ENCODE peak calls at places on chromosomes 6 and 20, in nine cellular contexts. One of them, this sample, is unnamed.

GRCh38 chr6:27474672-27475071 is 1.8 kb upstream of the ZNF184 start:
- DNase-seq in right lobe of liver: no peak
- DNase-seq in substantia nigra: no peak
- DNase-seq in tibial nerve: no peak
- DNase-seq in RWPE2: no peak
- DNase-seq in heart left ventricle: no peak
- DNase-seq in right cardiac atrium: no peak
- DNase-seq in mesendoderm: no peak
- DNase-seq in heart right ventricle: no peak
- DNase-seq in this sample: no peak

GRCh38 chr20:61451009-61451408 is 198.9 kb downstream of the CDH4 start:
- DNase-seq in tibial nerve: no peak
- DNase-seq in substantia nigra: no peak
- DNase-seq in right lobe of liver: no peak
- DNase-seq in RWPE2: peak
- DNase-seq in heart right ventricle: no peak
- DNase-seq in heart left ventricle: no peak
- DNase-seq in mesendoderm: no peak
- DNase-seq in right cardiac atrium: no peak
- DNase-seq in this sample: no peak

GRCh38 chr6:45411959-45412358 is 34.2 kb upstream of the SUPT3H start:
- DNase-seq in right cardiac atrium: no peak
- DNase-seq in mesendoderm: no peak
- DNase-seq in substantia nigra: no peak
- DNase-seq in RWPE2: no peak
- DNase-seq in right lobe of liver: no peak
- DNase-seq in tibial nerve: no peak
- DNase-seq in heart left ventricle: no peak
- DNase-seq in heart right ventricle: no peak
- DNase-seq in this sample: no peak

GRCh38 chr6:27777126-27777525 is 135.1 kb downstream of the OR2B2 start:
- DNase-seq in RWPE2: no peak
- DNase-seq in heart right ventricle: no peak
- DNase-seq in substantia nigra: no peak
- DNase-seq in mesendoderm: peak
- DNase-seq in tibial nerve: no peak
- DNase-seq in right lobe of liver: no peak
- DNase-seq in right cardiac atrium: no peak
- DNase-seq in heart left ventricle: no peak
- DNase-seq in this sample: no peak

GRCh38 chr6:136967874-136968752 is 46.0 kb downstream of the SLC35D3 start:
- DNase-seq in substantia nigra: peak
- DNase-seq in mesendoderm: peak
- DNase-seq in heart right ventricle: peak
- DNase-seq in right lobe of liver: peak
- DNase-seq in heart left ventricle: peak
- DNase-seq in right cardiac atrium: peak
- DNase-seq in tibial nerve: peak
- DNase-seq in RWPE2: no peak
- DNase-seq in this sample: peak

GRCh38 chr6:146962332-146962731 is 241.9 kb upstream of the STXBP5 start:
- DNase-seq in heart left ventricle: no peak
- DNase-seq in heart right ventricle: no peak
- DNase-seq in mesendoderm: no peak
- DNase-seq in RWPE2: no peak
- DNase-seq in substantia nigra: no peak
- DNase-seq in right lobe of liver: no peak
- DNase-seq in right cardiac atrium: no peak
- DNase-seq in tibial nerve: no peak
- DNase-seq in this sample: no peak

GRCh38 chr6:11407403-11407802 is 130.1 kb upstream of the TMEM170B start:
- DNase-seq in tibial nerve: no peak
- DNase-seq in right cardiac atrium: no peak
- DNase-seq in heart right ventricle: no peak
- DNase-seq in right lobe of liver: no peak
- DNase-seq in heart left ventricle: no peak
- DNase-seq in mesendoderm: no peak
- DNase-seq in substantia nigra: no peak
- DNase-seq in RWPE2: no peak
- DNase-seq in this sample: no peak

GRCh38 chr20:35490736-35491181 is 35.4 kb downstream of the CEP250 start:
- DNase-seq in mesendoderm: no peak
- DNase-seq in substantia nigra: no peak
- DNase-seq in right lobe of liver: no peak
- DNase-seq in heart right ventricle: no peak
- DNase-seq in tibial nerve: no peak
- DNase-seq in heart left ventricle: no peak
- DNase-seq in RWPE2: peak
- DNase-seq in right cardiac atrium: no peak
- DNase-seq in this sample: no peak

GRCh38 chr6:94862116-94862515 is 715.2 kb upstream of the MANEA start:
- DNase-seq in substantia nigra: no peak
- DNase-seq in RWPE2: no peak
- DNase-seq in right lobe of liver: no peak
- DNase-seq in heart left ventricle: no peak
- DNase-seq in mesendoderm: no peak
- DNase-seq in right cardiac atrium: no peak
- DNase-seq in tibial nerve: no peak
- DNase-seq in heart right ventricle: no peak
- DNase-seq in this sample: no peak

GRCh38 chr20:43749734-43750294 is 23.0 kb upstream of the GTSF1L start:
- DNase-seq in heart left ventricle: peak
- DNase-seq in right lobe of liver: peak
- DNase-seq in substantia nigra: peak
- DNase-seq in heart right ventricle: peak
- DNase-seq in RWPE2: peak
- DNase-seq in tibial nerve: peak
- DNase-seq in right cardiac atrium: peak
- DNase-seq in mesendoderm: peak
- DNase-seq in this sample: peak

GRCh38 chr6:157602521-157603288 is 220.3 kb upstream of the SNX9 start:
- DNase-seq in RWPE2: no peak
- DNase-seq in right cardiac atrium: no peak
- DNase-seq in tibial nerve: no peak
- DNase-seq in substantia nigra: no peak
- DNase-seq in mesendoderm: no peak
- DNase-seq in right lobe of liver: no peak
- DNase-seq in heart left ventricle: no peak
- DNase-seq in heart right ventricle: no peak
- DNase-seq in this sample: no peak

GRCh38 chr6:73391735-73392134 is 2.9 kb upstream of the DDX43 start:
- DNase-seq in substantia nigra: no peak
- DNase-seq in heart right ventricle: no peak
- DNase-seq in heart left ventricle: no peak
- DNase-seq in tibial nerve: no peak
- DNase-seq in right lobe of liver: no peak
- DNase-seq in mesendoderm: peak
- DNase-seq in RWPE2: no peak
- DNase-seq in right cardiac atrium: no peak
- DNase-seq in this sample: no peak

GRCh38 chr6:84762941-84763396 is 1.4 kb downstream of the TBX18 start:
- DNase-seq in right lobe of liver: peak
- DNase-seq in heart left ventricle: peak
- DNase-seq in right cardiac atrium: peak
- DNase-seq in RWPE2: no peak
- DNase-seq in heart right ventricle: peak
- DNase-seq in tibial nerve: peak
- DNase-seq in substantia nigra: no peak
- DNase-seq in mesendoderm: peak
- DNase-seq in this sample: peak

GRCh38 chr6:13760948-13761347 is 49.3 kb upstream of the RANBP9 start:
- DNase-seq in substantia nigra: no peak
- DNase-seq in mesendoderm: no peak
- DNase-seq in heart right ventricle: no peak
- DNase-seq in right cardiac atrium: no peak
- DNase-seq in heart left ventricle: no peak
- DNase-seq in RWPE2: no peak
- DNase-seq in tibial nerve: peak
- DNase-seq in right lobe of liver: no peak
- DNase-seq in this sample: no peak

GRCh38 chr20:568097-568864 is 24.7 kb upstream of the CSNK2A1 start:
- DNase-seq in heart right ventricle: peak
- DNase-seq in right cardiac atrium: peak
- DNase-seq in substantia nigra: no peak
- DNase-seq in right lobe of liver: no peak
- DNase-seq in heart left ventricle: peak
- DNase-seq in RWPE2: no peak
- DNase-seq in tibial nerve: no peak
- DNase-seq in mesendoderm: no peak
- DNase-seq in this sample: no peak

GRCh38 chr6:136646377-136646776 is 96.2 kb upstream of the MAP7 start:
- DNase-seq in RWPE2: no peak
- DNase-seq in heart left ventricle: no peak
- DNase-seq in right cardiac atrium: no peak
- DNase-seq in right lobe of liver: no peak
- DNase-seq in tibial nerve: no peak
- DNase-seq in heart right ventricle: no peak
- DNase-seq in substantia nigra: no peak
- DNase-seq in mesendoderm: no peak
- DNase-seq in this sample: peak

GRCh38 chr20:1959156-1959555 is 34.7 kb downstream of the PDYN start:
- DNase-seq in right lobe of liver: no peak
- DNase-seq in RWPE2: no peak
- DNase-seq in right cardiac atrium: no peak
- DNase-seq in tibial nerve: no peak
- DNase-seq in heart right ventricle: no peak
- DNase-seq in mesendoderm: no peak
- DNase-seq in substantia nigra: no peak
- DNase-seq in heart left ventricle: no peak
- DNase-seq in this sample: no peak

GRCh38 chr20:1961374-1961773 is 32.5 kb downstream of the PDYN start:
- DNase-seq in heart right ventricle: no peak
- DNase-seq in right lobe of liver: no peak
- DNase-seq in right cardiac atrium: no peak
- DNase-seq in RWPE2: no peak
- DNase-seq in mesendoderm: no peak
- DNase-seq in heart left ventricle: no peak
- DNase-seq in tibial nerve: no peak
- DNase-seq in substantia nigra: no peak
- DNase-seq in this sample: no peak

GRCh38 chr20:1953616-1954015 is 40.2 kb downstream of the PDYN start:
- DNase-seq in tibial nerve: no peak
- DNase-seq in heart left ventricle: no peak
- DNase-seq in right cardiac atrium: no peak
- DNase-seq in RWPE2: no peak
- DNase-seq in right lobe of liver: no peak
- DNase-seq in substantia nigra: no peak
- DNase-seq in mesendoderm: no peak
- DNase-seq in heart right ventricle: no peak
- DNase-seq in this sample: no peak

GRCh38 chr20:1955289-1955688 is 38.6 kb downstream of the PDYN start:
- DNase-seq in heart left ventricle: no peak
- DNase-seq in mesendoderm: peak
- DNase-seq in RWPE2: no peak
- DNase-seq in right lobe of liver: no peak
- DNase-seq in heart right ventricle: no peak
- DNase-seq in substantia nigra: no peak
- DNase-seq in right cardiac atrium: no peak
- DNase-seq in tibial nerve: no peak
- DNase-seq in this sample: no peak

DNA sequence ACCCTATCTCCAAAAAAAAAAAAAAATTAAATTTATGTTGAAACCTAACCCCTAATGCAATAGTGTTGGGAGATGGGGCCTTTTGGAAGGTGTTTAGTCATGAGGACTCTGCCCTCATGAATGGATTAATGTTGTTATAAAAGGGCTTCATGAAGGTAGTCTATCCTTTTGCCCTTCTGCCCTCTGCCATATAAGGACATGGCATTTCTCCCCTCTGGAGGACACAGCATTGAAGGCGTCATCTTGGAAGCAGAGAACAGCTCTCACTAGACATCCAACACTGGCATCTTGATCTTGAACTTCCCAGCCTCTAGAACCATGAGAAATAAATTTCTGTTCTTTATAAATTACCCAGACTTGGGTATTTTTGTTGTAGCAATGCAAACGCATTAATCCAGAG is 35.4 kb downstream of the PDYN start:
- DNase-seq in right cardiac atrium: no peak
- DNase-seq in mesendoderm: no peak
- DNase-seq in tibial nerve: no peak
- DNase-seq in heart left ventricle: no peak
- DNase-seq in right lobe of liver: no peak
- DNase-seq in heart right ventricle: no peak
- DNase-seq in substantia nigra: no peak
- DNase-seq in RWPE2: no peak
- DNase-seq in this sample: no peak
- H3K27ac ChIP-seq in right cardiac atrium: no peak
- H3K27ac ChIP-seq in mesendoderm: no peak
- H3K27ac ChIP-seq in tibial nerve: no peak
- H3K27ac ChIP-seq in heart left ventricle: no peak
- H3K27ac ChIP-seq in right lobe of liver: no peak
- H3K27ac ChIP-seq in heart right ventricle: no peak
- H3K27ac ChIP-seq in substantia nigra: no peak
- H3K27ac ChIP-seq in RWPE2: no peak
- H3K27ac ChIP-seq in this sample: no peak

DNA sequence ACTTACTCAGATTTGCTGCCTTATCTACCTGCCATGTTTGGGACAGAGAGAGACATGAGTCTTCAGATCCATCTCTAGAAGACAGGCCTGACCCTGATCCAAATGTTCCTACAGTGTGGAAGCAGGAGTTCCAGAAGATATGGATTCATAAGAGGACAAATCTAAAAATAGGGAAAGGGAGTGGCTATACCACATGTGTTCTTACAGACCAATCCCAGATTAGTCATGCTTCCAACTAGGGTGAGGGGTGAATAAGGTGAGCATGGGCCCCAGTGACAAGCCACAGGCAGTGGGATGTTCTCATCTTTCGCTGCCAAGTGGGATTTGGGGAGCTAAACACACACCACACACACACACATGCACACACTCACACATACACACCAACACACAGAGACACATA is 670.7 kb upstream of the CITED2 start:
- DNase-seq in substantia nigra: no peak
- DNase-seq in heart right ventricle: no peak
- DNase-seq in right lobe of liver: no peak
- DNase-seq in heart left ventricle: no peak
- DNase-seq in tibial nerve: no peak
- DNase-seq in RWPE2: no peak
- DNase-seq in mesendoderm: no peak
- DNase-seq in right cardiac atrium: no peak
- DNase-seq in this sample: no peak
- H3K27ac ChIP-seq in substantia nigra: no peak
- H3K27ac ChIP-seq in heart right ventricle: no peak
- H3K27ac ChIP-seq in right lobe of liver: no peak
- H3K27ac ChIP-seq in heart left ventricle: no peak
- H3K27ac ChIP-seq in tibial nerve: no peak
- H3K27ac ChIP-seq in RWPE2: peak
- H3K27ac ChIP-seq in mesendoderm: no peak
- H3K27ac ChIP-seq in right cardiac atrium: no peak
- H3K27ac ChIP-seq in this sample: no peak

GRCh38 chr6:35043381-35043780 is 97.8 kb downstream of the TCP11 start:
- DNase-seq in right cardiac atrium: no peak
- DNase-seq in RWPE2: no peak
- DNase-seq in mesendoderm: no peak
- DNase-seq in substantia nigra: no peak
- DNase-seq in right lobe of liver: no peak
- DNase-seq in heart right ventricle: no peak
- DNase-seq in tibial nerve: no peak
- DNase-seq in heart left ventricle: no peak
- DNase-seq in this sample: no peak
- H3K27ac ChIP-seq in right cardiac atrium: peak
- H3K27ac ChIP-seq in RWPE2: no peak
- H3K27ac ChIP-seq in mesendoderm: no peak
- H3K27ac ChIP-seq in substantia nigra: peak
- H3K27ac ChIP-seq in right lobe of liver: peak
- H3K27ac ChIP-seq in heart right ventricle: peak
- H3K27ac ChIP-seq in tibial nerve: peak
- H3K27ac ChIP-seq in heart left ventricle: peak
- H3K27ac ChIP-seq in this sample: peak

GRCh38 chr6:66051812-66052211 is 344.8 kb upstream of the EYS start:
- DNase-seq in RWPE2: no peak
- DNase-seq in right lobe of liver: no peak
- DNase-seq in substantia nigra: no peak
- DNase-seq in tibial nerve: no peak
- DNase-seq in heart left ventricle: no peak
- DNase-seq in mesendoderm: no peak
- DNase-seq in heart right ventricle: no peak
- DNase-seq in right cardiac atrium: no peak
- DNase-seq in this sample: no peak
- H3K27ac ChIP-seq in RWPE2: no peak
- H3K27ac ChIP-seq in right lobe of liver: no peak
- H3K27ac ChIP-seq in substantia nigra: no peak
- H3K27ac ChIP-seq in tibial nerve: no peak
- H3K27ac ChIP-seq in heart left ventricle: no peak
- H3K27ac ChIP-seq in mesendoderm: no peak
- H3K27ac ChIP-seq in heart right ventricle: no peak
- H3K27ac ChIP-seq in right cardiac atrium: no peak
- H3K27ac ChIP-seq in this sample: no peak

This sample was measured in testis.